ENCODE peak calls at places on chromosomes 12 and 14, in four cellular contexts. One of them, this sample, is unnamed.

GRCh38 chr14:34711169-34711568 is 3.2 kb downstream of the CFL2 start:
- DNase-seq in SK-N-SH: peak; percentile 59
- DNase-seq in A549: no peak
- DNase-seq in HepG2: no peak
- DNase-seq in this sample: peak; percentile 50

GRCh38 chr14:50773632-50774541 is 57.1 kb downstream of the NIN start:
- DNase-seq in SK-N-SH: peak; percentile 76
- DNase-seq in HepG2: peak; percentile 11
- DNase-seq in A549: peak; percentile 63
- DNase-seq in this sample: no peak

GRCh38 chr14:56666716-56667115 is 87.1 kb downstream of the TMEM260 start:
- DNase-seq in A549: no peak
- DNase-seq in SK-N-SH: no peak
- DNase-seq in HepG2: no peak
- DNase-seq in this sample: no peak

GRCh38 chr12:99768758-99769157 is 121.2 kb downstream of the GARIN6 start:
- DNase-seq in HepG2: no peak
- DNase-seq in SK-N-SH: no peak
- DNase-seq in A549: no peak
- DNase-seq in this sample: no peak

GRCh38 chr14:104424406-104425072 is 155.0 kb upstream of the C14orf180 start:
- DNase-seq in SK-N-SH: peak; percentile 88
- DNase-seq in A549: no peak
- DNase-seq in HepG2: no peak
- DNase-seq in this sample: no peak

GRCh38 chr12:75641031-75641780 is 129.8 kb upstream of the KRR1 start:
- DNase-seq in A549: peak; percentile 46
- DNase-seq in HepG2: no peak
- DNase-seq in SK-N-SH: no peak
- DNase-seq in this sample: peak; percentile 87

GRCh38 chr12:79590751-79591150 is 100.0 kb downstream of the PAWR start:
- DNase-seq in SK-N-SH: no peak
- DNase-seq in A549: no peak
- DNase-seq in HepG2: no peak
- DNase-seq in this sample: no peak

GRCh38 chr12:121812320-121812871 is 8.6 kb downstream of the SETD1B start:
- DNase-seq in SK-N-SH: peak; percentile 95
- DNase-seq in A549: peak; percentile 92
- DNase-seq in HepG2: no peak
- DNase-seq in this sample: no peak

GRCh38 chr14:56217380-56218045 is 99.3 kb downstream of the PELI2 start:
- DNase-seq in HepG2: no peak
- DNase-seq in SK-N-SH: no peak
- DNase-seq in A549: no peak
- DNase-seq in this sample: no peak

GRCh38 chr12:127628655-127629054 is 638.3 kb upstream of the TMEM132C start:
- DNase-seq in HepG2: no peak
- DNase-seq in SK-N-SH: no peak
- DNase-seq in A549: no peak
- DNase-seq in this sample: no peak

GRCh38 chr12:67430708-67431335 is 161.7 kb downstream of the CAND1 start:
- DNase-seq in A549: no peak
- DNase-seq in HepG2: no peak
- DNase-seq in SK-N-SH: no peak
- DNase-seq in this sample: no peak

GRCh38 chr12:4118017-4118510 is 155.5 kb upstream of the CCND2 start:
- DNase-seq in A549: no peak
- DNase-seq in HepG2: no peak
- DNase-seq in SK-N-SH: no peak
- DNase-seq in this sample: peak; percentile 89

GRCh38 chr12:93705237-93705636 is 28.1 kb downstream of the CRADD start:
- DNase-seq in SK-N-SH: peak; percentile 28
- DNase-seq in HepG2: no peak
- DNase-seq in A549: no peak
- DNase-seq in this sample: no peak

GRCh38 chr14:36579573-36580140 is 2.8 kb downstream of the NKX2-8 start:
- DNase-seq in HepG2: no peak
- DNase-seq in SK-N-SH: peak; percentile 16
- DNase-seq in A549: no peak
- DNase-seq in this sample: no peak

GRCh38 chr14:50342211-50343080 is 30.3 kb downstream of the DMAC2L start:
- DNase-seq in HepG2: peak; percentile 66
- DNase-seq in SK-N-SH: peak; percentile 78
- DNase-seq in A549: peak; percentile 21
- DNase-seq in this sample: no peak

GRCh38 chr12:15883536-15883935 is 1.3 kb downstream of the STRAP start:
- DNase-seq in SK-N-SH: no peak
- DNase-seq in A549: no peak
- DNase-seq in HepG2: no peak
- DNase-seq in this sample: no peak

GRCh38 chr12:124829008-124829707 is 34.5 kb downstream of the SCARB1 start:
- DNase-seq in HepG2: peak; percentile 93
- DNase-seq in SK-N-SH: no peak
- DNase-seq in A549: peak; percentile 84
- DNase-seq in this sample: no peak

GRCh38 chr12:16165506-16165905 is 112.0 kb downstream of the SLC15A5 start:
- DNase-seq in HepG2: peak; percentile 18
- DNase-seq in SK-N-SH: peak; percentile 16
- DNase-seq in A549: peak; percentile 16
- DNase-seq in this sample: no peak

GRCh38 chr12:91603060-91603459 is 420.4 kb upstream of the DCN start:
- DNase-seq in A549: no peak
- DNase-seq in SK-N-SH: no peak
- DNase-seq in HepG2: no peak
- DNase-seq in this sample: no peak

GRCh38 chr12:25855716-25856115 is 102.8 kb upstream of the RASSF8 start:
- DNase-seq in SK-N-SH: no peak
- DNase-seq in HepG2: no peak
- DNase-seq in A549: no peak
- DNase-seq in this sample: no peak

GRCh38 chr12:115897718-115898117 is 379.8 kb downstream of the MED13L start:
- DNase-seq in HepG2: no peak
- DNase-seq in SK-N-SH: no peak
- DNase-seq in A549: no peak
- DNase-seq in this sample: no peak

GRCh38 chr14:75542585-75543091 is 20.4 kb downstream of the BATF start:
- DNase-seq in HepG2: no peak
- DNase-seq in A549: no peak
- DNase-seq in SK-N-SH: no peak
- DNase-seq in this sample: no peak

DNA sequence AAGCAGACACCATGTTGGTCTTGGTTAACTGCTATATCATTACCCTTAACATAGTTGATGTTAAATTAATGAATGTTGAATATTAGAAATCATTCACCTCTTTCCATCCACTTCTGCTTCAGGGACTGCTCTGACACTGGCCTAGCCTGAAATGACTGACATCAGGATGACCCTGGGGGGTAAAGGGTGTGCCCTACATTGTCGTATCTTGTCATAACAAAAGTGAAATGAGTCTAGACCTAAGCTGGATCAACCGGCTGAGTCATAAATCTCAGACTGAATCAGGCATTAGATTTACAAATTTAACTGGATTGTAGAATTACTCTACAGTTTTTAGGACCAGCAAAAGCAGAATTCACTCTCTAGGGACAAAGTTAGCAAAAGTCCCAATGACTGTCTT is 35.3 kb downstream of the KICS2 start:
- DNase-seq in A549: peak; percentile 33
- DNase-seq in SK-N-SH: no peak
- DNase-seq in HepG2: no peak
- DNase-seq in this sample: no peak
- TF ChIP-seq PBX3 in A549: no peak
- TF ChIP-seq PBX3 in SK-N-SH: no peak
- TF ChIP-seq PBX3 in HepG2: no peak
- TF ChIP-seq PBX3 in this sample: no peak

DNA sequence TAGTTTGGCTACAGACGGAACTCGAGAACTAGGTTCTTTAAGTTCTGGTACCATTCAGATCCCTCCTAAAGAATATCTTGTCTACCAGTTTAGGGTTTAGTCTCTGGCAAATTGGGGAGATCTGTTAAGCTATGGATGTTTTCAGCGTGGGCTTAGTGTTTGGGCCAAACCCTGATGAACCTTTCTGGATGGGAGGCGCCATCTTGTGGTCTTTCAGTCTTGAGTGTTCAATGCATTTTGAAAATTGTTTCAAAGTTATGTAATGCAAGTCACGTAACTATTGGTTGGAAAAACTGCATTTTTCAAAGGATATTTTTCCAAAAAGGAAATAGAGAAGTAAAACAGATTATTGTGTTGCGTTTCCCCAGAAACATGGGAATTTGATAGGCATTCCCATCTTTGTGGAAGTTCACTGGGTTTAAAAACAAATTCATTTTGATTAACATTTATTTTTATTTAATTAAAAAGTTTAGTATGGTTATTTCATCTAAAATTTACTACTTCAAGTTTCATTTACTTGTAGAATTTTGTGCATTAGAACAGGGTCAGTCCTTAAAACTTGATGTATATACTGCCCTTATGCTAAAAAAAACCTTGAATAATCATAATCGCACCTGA is 169.0 kb downstream of the PRIMA1 start:
- DNase-seq in A549: peak; percentile 33
- DNase-seq in HepG2: peak; percentile 47
- DNase-seq in SK-N-SH: peak; percentile 47
- DNase-seq in this sample: peak; percentile 5
- TF ChIP-seq PBX3 in A549: no peak
- TF ChIP-seq PBX3 in HepG2: no peak
- TF ChIP-seq PBX3 in SK-N-SH: no peak
- TF ChIP-seq PBX3 in this sample: no peak

GRCh38 chr12:120677765-120678473 is 9.0 kb upstream of the MLEC start:
- DNase-seq in HepG2: no peak
- DNase-seq in SK-N-SH: no peak
- DNase-seq in A549: peak; percentile 37
- DNase-seq in this sample: peak; percentile 82
- TF ChIP-seq PBX3 in HepG2: no peak
- TF ChIP-seq PBX3 in SK-N-SH: no peak
- TF ChIP-seq PBX3 in A549: no peak
- TF ChIP-seq PBX3 in this sample: no peak

DNA sequence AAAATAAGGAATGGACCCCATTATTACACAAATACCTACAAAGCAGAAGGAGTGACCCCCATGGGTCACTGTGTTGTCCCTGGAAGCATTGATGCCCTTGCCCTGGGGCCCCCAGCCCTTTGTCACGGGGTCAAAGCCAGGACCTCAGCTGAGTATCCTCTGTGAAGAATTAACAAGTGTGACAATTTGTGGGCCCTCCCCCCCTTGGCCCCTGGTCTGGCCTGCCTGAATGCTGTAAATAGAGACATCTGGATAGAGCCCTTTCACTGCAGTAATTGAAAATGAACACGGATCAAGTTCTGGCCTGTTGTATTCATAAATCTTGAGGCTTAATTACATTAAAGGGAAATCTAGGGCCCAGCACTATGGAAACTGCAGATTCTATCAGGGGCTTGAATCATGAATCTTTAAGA is 72.7 kb downstream of the C12orf42 start:
- DNase-seq in SK-N-SH: peak; percentile 65
- DNase-seq in A549: no peak
- DNase-seq in HepG2: no peak
- DNase-seq in this sample: no peak
- TF ChIP-seq PBX3 in SK-N-SH: no peak
- TF ChIP-seq PBX3 in A549: no peak
- TF ChIP-seq PBX3 in HepG2: no peak
- TF ChIP-seq PBX3 in this sample: no peak

GRCh38 chr12:14471497-14471896 is 96.2 kb downstream of the PLBD1 start:
- DNase-seq in SK-N-SH: no peak
- DNase-seq in HepG2: no peak
- DNase-seq in A549: no peak
- DNase-seq in this sample: no peak
- TF ChIP-seq PBX3 in SK-N-SH: no peak
- TF ChIP-seq PBX3 in HepG2: no peak
- TF ChIP-seq PBX3 in A549: no peak
- TF ChIP-seq PBX3 in this sample: no peak

GRCh38 chr14:22540811-22541360 is 48.1 kb downstream of the DAD1 start:
- DNase-seq in A549: no peak
- DNase-seq in SK-N-SH: no peak
- DNase-seq in HepG2: no peak
- DNase-seq in this sample: no peak
- TF ChIP-seq PBX3 in A549: no peak
- TF ChIP-seq PBX3 in SK-N-SH: no peak
- TF ChIP-seq PBX3 in HepG2: no peak
- TF ChIP-seq PBX3 in this sample: no peak